ENCODE peak calls at places on chromosomes 6 and 20, in ten cellular contexts. M is endothelial cell of umbilical vein, P is tibial nerve, S is esophagus muscularis mucosa, F is stomach, Q is IMR-90, E is adrenal gland, G is sigmoid colon, R is ovary, H is upper lobe of left lung. O is an unnamed sample. For H3K27me3 and H3K4me1, the result is how much of the 10 kb centered on the place peaks cover.

GRCh38 chr6:138765896-138766487 is 7.6 kb upstream of the CCDC28A start:
- DNase-seq in P (no peak), F (no peak), R (no peak), E (no peak), S (no peak), H (no peak), Q (peak), G (no peak), M (peak), O (no peak)

GRCh38 chr6:154951400-154952200 is 43.5 kb upstream of the TIAM2 start:
- DNase-seq in P (no peak), F (no peak), G (no peak), Q (no peak), R (no peak), S (no peak), M (no peak), E (no peak), H (no peak), O (no peak)

GRCh38 chr20:43666376-43667328 is at the start of gene MYBL2:
- DNase-seq in H (peak), M (peak), E (peak), G (no peak), R (peak), Q (peak), P (no peak), S (no peak), F (peak), O (peak)

GRCh38 chr6:63403725-63404124 is 83.9 kb upstream of the LGSN start:
- DNase-seq in R (no peak), M (no peak), E (no peak), H (no peak), F (no peak), Q (no peak), P (no peak), S (no peak), G (no peak), O (no peak)

GRCh38 chr6:146650799-146651481 is 52.2 kb downstream of the ADGB start:
- DNase-seq in P (no peak), H (no peak), E (no peak), Q (no peak), G (no peak), S (no peak), R (no peak), M (no peak), F (no peak), O (no peak)

GRCh38 chr6:147154454-147154853 is 49.8 kb upstream of the STXBP5 start:
- DNase-seq in H (no peak), G (no peak), S (no peak), Q (peak), E (no peak), F (no peak), P (no peak), M (no peak), R (no peak), O (no peak)

GRCh38 chr6:107321793-107322192 is 137.6 kb downstream of the PDSS2 start:
- DNase-seq in F (no peak), M (no peak), P (no peak), E (no peak), G (no peak), Q (no peak), H (no peak), S (no peak), R (no peak), O (no peak)

GRCh38 chr20:25310268-25310920 is 62.5 kb downstream of the PYGB start:
- DNase-seq in F (peak), S (no peak), M (peak), R (peak), G (peak), H (no peak), P (peak), Q (peak), E (peak), O (peak)

GRCh38 chr6:139821669-139822223 is 447.3 kb upstream of the CITED2 start:
- DNase-seq in G (no peak), M (peak), E (no peak), Q (no peak), P (no peak), S (no peak), F (no peak), R (no peak), H (no peak), O (no peak)

GRCh38 chr20:25486377-25486776 is 78.9 kb downstream of the GINS1 start:
- DNase-seq in M (peak), P (no peak), Q (peak), H (peak), E (no peak), G (no peak), S (no peak), R (peak), F (no peak), O (no peak)

GRCh38 chr20:10939297-10939949 is 265.6 kb upstream of the JAG1 start:
- DNase-seq in P (no peak), H (no peak), S (no peak), F (no peak), Q (peak), R (no peak), G (no peak), M (no peak), E (no peak), O (no peak)

GRCh38 chr20:63060057-63060991 is 53.6 kb upstream of the BHLHE23 start:
- DNase-seq in M (no peak), S (no peak), E (peak), H (no peak), F (no peak), Q (peak), P (no peak), R (peak), G (peak), O (no peak)

GRCh38 chr20:45951474-45951873 is 17.0 kb downstream of the PCIF1 start:
- DNase-seq in G (no peak), R (no peak), P (no peak), E (no peak), M (no peak), Q (no peak), S (no peak), F (no peak), H (no peak), O (no peak)

GRCh38 chr20:57264908-57265648 is 1.4 kb downstream of the BMP7 start:
- DNase-seq in H (peak), M (no peak), S (no peak), F (no peak), Q (no peak), G (no peak), E (no peak), P (no peak), R (no peak), O (peak)

GRCh38 chr6:16238057-16238657 is at the start of gene GMPR:
- DNase-seq in E (peak), Q (peak), F (peak), M (peak), H (peak), S (no peak), R (peak), P (peak), G (peak), O (peak)

GRCh38 chr6:56843476-56844349 is 111.2 kb upstream of the BEND6 start:
- DNase-seq in S (no peak), E (peak), R (peak), Q (peak), H (peak), G (peak), F (peak), P (peak), M (peak), O (peak)

GRCh38 chr6:149045404-149045803 is 272.1 kb upstream of the TAB2 start:
- DNase-seq in M (no peak), Q (no peak), F (no peak), H (no peak), G (no peak), P (no peak), E (no peak), S (peak), R (no peak), O (no peak)

GRCh38 chr6:168197636-168198301 is 118.8 kb upstream of the FRMD1 start:
- DNase-seq in Q (no peak), P (no peak), F (no peak), H (no peak), M (no peak), S (no peak), G (peak), R (no peak), E (no peak), O (no peak)

GRCh38 chr6:168196881-168197635 is 118.0 kb upstream of the FRMD1 start:
- DNase-seq in G (peak), M (no peak), E (no peak), F (peak), Q (no peak), H (no peak), S (no peak), P (no peak), R (no peak), O (peak)

GRCh38 chr6:168195712-168196111 is 116.7 kb upstream of the FRMD1 start:
- DNase-seq in H (no peak), P (no peak), G (peak), F (peak), S (no peak), E (no peak), Q (no peak), M (no peak), R (no peak), O (no peak)

GRCh38 chr6:168194732-168195565 is 115.9 kb upstream of the FRMD1 start:
- DNase-seq in R (no peak), M (no peak), F (peak), S (no peak), P (no peak), G (peak), Q (no peak), E (no peak), H (no peak), O (no peak)

DNA sequence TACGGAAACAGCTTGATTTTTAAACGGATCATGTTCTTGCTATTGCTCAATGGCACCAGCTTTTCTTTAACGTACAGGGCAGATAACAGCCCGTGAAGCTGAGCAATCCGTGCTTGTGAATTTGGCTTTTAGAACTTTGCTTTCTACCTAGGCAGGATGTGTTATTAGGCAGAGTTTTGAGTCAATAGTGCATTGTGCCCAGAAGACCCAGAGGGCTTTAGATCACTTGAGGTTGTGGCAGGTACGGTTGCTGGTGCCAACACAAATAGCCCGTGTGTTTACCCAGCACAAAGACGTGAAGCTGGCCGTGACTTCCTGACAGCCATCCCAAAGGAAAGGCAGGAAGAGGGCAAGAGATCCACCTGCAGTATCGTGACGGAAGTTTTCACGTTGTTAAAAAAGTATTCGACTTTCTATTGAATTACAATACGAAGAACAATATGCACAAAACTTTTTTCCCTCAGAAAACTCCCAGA is 117.4 kb upstream of the FRMD1 start:
- DNase-seq in F (peak), R (no peak), E (no peak), G (no peak), Q (no peak), P (no peak), M (no peak), S (no peak), H (no peak), O (peak)
- H3K27me3 ChIP-seq in F (under half), R (under half), E (under half), G (under half), Q (under half), P (under half), M (under half), S (half or more), H (under half), O (under half)

DNA sequence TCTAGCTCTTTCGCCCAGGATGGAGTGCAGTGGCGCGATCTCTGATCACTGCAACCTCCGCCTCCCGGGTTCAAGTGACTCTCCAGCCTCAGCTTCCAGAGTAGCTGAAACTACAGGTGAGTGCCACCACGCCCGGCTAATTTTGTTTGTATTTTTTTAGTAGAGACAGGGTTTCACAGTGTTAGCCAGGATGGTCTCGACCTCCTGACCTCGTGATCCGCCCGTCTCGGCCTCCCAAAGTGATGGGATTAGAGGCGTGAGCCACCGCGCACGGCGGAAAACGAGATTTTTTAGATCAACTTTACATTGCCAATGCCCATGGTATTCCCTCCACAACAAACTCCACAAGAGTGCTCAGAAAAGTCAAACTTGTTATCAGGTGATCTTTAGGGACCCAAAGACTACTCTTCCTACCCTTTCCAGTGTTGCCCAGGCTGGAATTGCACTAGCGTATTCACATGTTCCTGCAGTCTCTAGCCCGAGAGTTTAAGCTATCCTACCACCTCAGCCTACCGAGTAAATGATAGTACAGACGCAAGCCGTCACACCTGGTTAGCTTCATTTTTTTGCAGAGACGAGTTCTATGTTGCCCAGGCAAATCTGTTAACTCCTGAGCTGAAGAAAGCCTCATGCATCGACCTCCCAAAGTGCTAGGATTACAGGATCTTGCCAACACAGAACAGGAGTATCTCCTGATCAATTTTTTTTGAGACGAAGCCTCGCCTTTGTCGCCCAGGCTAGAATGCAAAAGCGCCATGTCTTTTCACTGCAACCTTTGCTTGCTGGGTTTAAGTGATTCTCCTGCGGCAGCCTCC is 128.2 kb downstream of the HFE start:
- DNase-seq in E (no peak), P (no peak), H (no peak), G (no peak), F (no peak), R (no peak), S (no peak), M (peak), Q (peak), O (no peak)
- TF ChIP-seq POLR2A in E (peak), P (no peak), H (no peak), G (no peak), F (no peak), R (no peak), S (no peak), M (peak), Q (no peak), O (no peak)

DNA sequence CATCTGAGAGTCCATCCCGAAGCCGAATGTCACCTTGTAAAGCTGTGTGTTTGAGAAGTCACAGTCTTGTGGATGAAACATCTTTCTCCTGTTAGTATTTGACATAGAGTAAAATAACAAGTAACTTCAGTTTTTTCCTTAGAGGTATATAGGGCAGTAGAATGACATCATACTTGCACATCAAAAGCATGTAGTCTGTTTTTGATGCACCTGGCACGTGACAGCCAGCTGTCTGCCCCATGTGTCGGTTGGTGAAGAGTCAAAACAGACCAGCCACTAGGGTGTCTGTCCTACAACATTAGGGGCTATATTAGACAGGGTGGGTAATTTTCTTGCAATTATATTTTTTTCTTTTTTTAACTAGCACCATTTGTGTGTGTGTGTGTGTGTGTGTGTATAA is 70.2 kb downstream of the SNX9 start:
- DNase-seq in G (no peak), F (no peak), S (no peak), M (no peak), R (no peak), P (no peak), E (no peak), Q (no peak), H (no peak), O (no peak)
- H3K4me1 ChIP-seq in G (under half), F (under half), S (under half), M (under half), R (under half), P (under half), E (under half), Q (under half), H (under half), O (under half)

GRCh38 chr6:33974471-33974870 is 170.7 kb upstream of the MLN start:
- DNase-seq in G (no peak), E (no peak), M (no peak), H (no peak), R (no peak), Q (no peak), S (no peak), P (no peak), F (no peak), O (no peak)
- H3K27me3 ChIP-seq in G (under half), E (under half), M (under half), H (under half), R (under half), Q (half or more), S (half or more), P (half or more), F (under half), O (under half)

GRCh38 chr6:2859325-2859700 is 17.6 kb upstream of the SERPINB1 start:
- DNase-seq in P (no peak), G (no peak), F (no peak), R (no peak), M (no peak), S (no peak), H (no peak), Q (no peak), E (no peak), O (no peak)

GRCh38 chr6:2857185-2857579 is 15.5 kb upstream of the SERPINB1 start:
- DNase-seq in Q (no peak), M (no peak), P (no peak), E (no peak), H (no peak), F (no peak), R (no peak), S (peak), G (peak), O (no peak)

GRCh38 chr6:2855061-2855519 is 13.4 kb upstream of the SERPINB1 start:
- DNase-seq in S (no peak), H (no peak), E (no peak), Q (no peak), M (peak), R (no peak), P (no peak), F (no peak), G (no peak), O (no peak)

GRCh38 chr6:2858678-2859324 is 17.1 kb upstream of the SERPINB1 start:
- DNase-seq in R (no peak), F (no peak), Q (no peak), P (no peak), H (no peak), G (no peak), S (peak), M (peak), E (no peak), O (no peak)

DNA sequence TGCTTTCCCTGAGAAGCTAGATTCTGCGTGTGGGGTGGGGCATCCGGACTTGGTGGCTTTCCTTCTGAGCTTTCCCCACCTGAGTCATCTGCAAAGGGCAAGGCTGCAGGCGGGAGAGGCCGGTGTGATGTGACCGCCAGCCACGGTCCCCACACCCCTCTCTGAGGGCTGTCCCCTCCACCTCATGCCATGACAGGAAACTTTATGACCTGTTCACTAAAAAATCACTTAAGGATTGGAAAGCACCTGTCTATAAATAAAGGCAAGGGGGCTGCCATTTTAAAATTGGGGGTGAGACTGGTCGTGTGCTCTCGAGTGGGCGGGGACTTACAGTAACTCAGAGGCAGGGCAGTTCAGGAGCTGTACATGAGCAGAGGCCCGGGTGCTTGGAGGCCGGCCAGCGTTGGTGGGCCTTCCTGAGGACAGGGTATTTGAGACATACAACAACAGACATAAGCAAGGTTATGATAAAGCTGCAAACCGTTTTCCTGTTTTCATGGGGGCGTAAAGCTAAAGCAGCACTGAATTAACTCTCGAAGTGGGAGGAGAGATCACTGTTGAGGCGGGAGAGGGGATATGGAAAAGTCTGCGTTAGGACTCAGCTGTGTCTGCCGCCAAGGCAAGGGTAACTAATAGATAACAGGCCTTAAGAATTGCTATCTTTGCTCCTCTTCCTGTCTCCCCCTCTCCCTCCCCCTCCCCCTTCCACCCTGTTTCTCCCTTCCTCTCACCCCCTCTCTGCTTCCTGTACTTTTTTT is 16.1 kb upstream of the SERPINB1 start:
- DNase-seq in G (no peak), Q (peak), P (no peak), R (peak), F (no peak), S (peak), M (peak), H (peak), E (peak), O (no peak)
- TF ChIP-seq POLR2A in G (no peak), Q (no peak), P (no peak), R (no peak), F (no peak), S (no peak), M (peak), H (no peak), E (no peak), O (no peak)

DNA sequence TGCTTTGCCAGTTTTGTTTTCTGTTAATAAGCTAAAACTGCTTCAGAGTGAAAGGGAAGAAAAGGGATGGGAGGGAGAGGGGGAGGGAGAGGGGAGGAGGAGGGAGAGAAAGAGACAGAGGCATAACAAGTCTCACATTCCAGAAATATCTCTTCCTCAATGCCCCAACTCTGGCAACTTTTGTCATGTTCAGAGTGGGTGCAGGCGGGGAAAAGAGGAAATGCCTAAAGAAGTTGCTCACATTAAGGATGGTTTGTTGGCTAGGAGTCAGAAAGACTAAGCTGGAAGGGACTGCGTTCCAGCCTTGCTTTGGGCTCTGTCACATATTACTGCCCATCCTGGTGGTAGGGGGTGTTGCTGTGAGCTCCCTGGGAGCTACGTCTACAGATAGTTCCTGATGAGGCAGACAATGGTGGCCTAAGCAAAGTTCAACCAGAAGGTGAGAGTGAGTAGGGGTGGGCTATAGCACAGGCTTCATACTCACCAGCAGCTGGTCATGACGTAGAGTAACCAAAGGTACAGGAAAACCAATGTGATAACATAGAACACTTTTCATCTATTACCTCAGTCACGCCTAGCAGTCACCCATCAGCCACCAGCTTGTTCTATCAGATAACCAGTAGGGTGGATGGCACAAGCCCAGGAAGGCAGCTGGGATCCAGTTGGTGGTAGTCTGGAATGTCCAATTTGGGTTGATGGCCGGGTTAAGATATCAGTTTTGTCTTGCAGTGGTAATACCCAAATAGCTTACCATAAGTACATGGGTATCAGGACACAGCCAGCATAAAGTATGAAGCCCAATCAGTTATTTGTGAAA is 2.1 kb downstream of the TSPYL4 start:
- DNase-seq in H (no peak), Q (peak), F (no peak), M (peak), E (no peak), P (no peak), R (no peak), S (no peak), G (no peak), O (no peak)
- H3K4me1 ChIP-seq in H (half or more), Q (under half), F (half or more), M (half or more), E (under half), P (under half), R (under half), S (under half), G (half or more), O (half or more)

GRCh38 chr6:118963003-118963402 is 28.0 kb upstream of the MCM9 start:
- DNase-seq in Q (peak), G (no peak), F (no peak), E (no peak), M (peak), S (no peak), H (no peak), P (no peak), R (no peak), O (no peak)
- H3K27me3 ChIP-seq in Q (under half), G (under half), F (under half), E (under half), M (under half), S (under half), H (under half), P (under half), R (under half), O (under half)